ENCODE peak calls at places on chromosome X, in five cellular contexts. K is left lung; H is mesothelial cell of epicardium; O is activated CD8-positive, alpha-beta T cell treated with anti-CD3 and anti-CD28 coated beads for 36 hours; P is brain microvascular endothelial cell. C is an unnamed sample.

GRCh38 chrX:119495734-119496520 is 27.7 kb downstream of the SLC25A5 start:
- DNase-seq in K (no peak), H (no peak), O (no peak), P (no peak), C (no peak)

GRCh38 chrX:112536544-112536943 is 143.2 kb downstream of the LHFPL1 start:
- DNase-seq in K (no peak), H (no peak), O (no peak), P (no peak), C (no peak)

GRCh38 chrX:18855919-18856644 is 127.8 kb downstream of the PHKA2 start:
- DNase-seq in K (no peak), H (no peak), O (no peak), P (peak; percentile 43), C (peak; percentile 76)

GRCh38 chrX:152674135-152674534 is 24.5 kb upstream of the MAGEA3 start:
- DNase-seq in K (no peak), H (no peak), O (no peak), P (no peak), C (no peak)

GRCh38 chrX:30637874-30638793 is 15.1 kb upstream of the GK start:
- DNase-seq in K (no peak), H (no peak), O (no peak), P (no peak), C (no peak)

GRCh38 chrX:2385224-2385623 is 115.6 kb downstream of the DHRSX start:
- DNase-seq in K (no peak), H (no peak), O (no peak), P (peak; percentile 91), C (no peak)

GRCh38 chrX:56066016-56066415 is 166.1 kb upstream of the KLF8 start:
- DNase-seq in K (no peak), H (no peak), O (no peak), P (no peak), C (no peak)

GRCh38 chrX:53050841-53051240 is 2.3 kb downstream of the GPR173 start:
- DNase-seq in K (no peak), H (no peak), O (no peak), P (no peak), C (no peak)

GRCh38 chrX:107552976-107553375 is 75.3 kb upstream of the PRPS1 start:
- DNase-seq in K (no peak), H (no peak), O (no peak), P (no peak), C (no peak)

GRCh38 chrX:40996886-40997530 is 88.2 kb upstream of the USP9X start:
- DNase-seq in K (no peak), H (no peak), O (no peak), P (peak; percentile 48), C (peak; percentile 28)

GRCh38 chrX:13742397-13743176 is 8.0 kb downstream of the OFD1 start:
- DNase-seq in K (no peak), H (no peak), O (peak; percentile 67), P (no peak), C (peak; percentile 63)

GRCh38 chrX:48802089-48802812 is 384 bp downstream of the HDAC6 start:
- DNase-seq in K (peak; percentile 85), H (no peak), O (peak; percentile 85), P (peak; percentile 74), C (peak; percentile 74)

GRCh38 chrX:50751091-50751490 is 62.9 kb downstream of the SHROOM4 start:
- DNase-seq in K (no peak), H (no peak), O (no peak), P (no peak), C (no peak)

GRCh38 chrX:103175944-103176753 is 38.8 kb upstream of the BEX4 start:
- DNase-seq in K (peak; percentile 36), H (no peak), O (peak; percentile 77), P (peak; percentile 58), C (peak; percentile 60)

GRCh38 chrX:36908801-36909403 is 99.3 kb upstream of the FAM47C start:
- DNase-seq in K (no peak), H (no peak), O (no peak), P (no peak), C (peak; percentile 12)

GRCh38 chrX:107206697-107207065 is 270 bp downstream of the DNAAF6 start:
- DNase-seq in K (no peak), H (no peak), O (no peak), P (no peak), C (no peak)

GRCh38 chrX:124239911-124240310 is 92.5 kb upstream of the TEX13D start:
- DNase-seq in K (no peak), H (no peak), O (peak; percentile 73), P (no peak), C (peak; percentile 35)

DNA sequence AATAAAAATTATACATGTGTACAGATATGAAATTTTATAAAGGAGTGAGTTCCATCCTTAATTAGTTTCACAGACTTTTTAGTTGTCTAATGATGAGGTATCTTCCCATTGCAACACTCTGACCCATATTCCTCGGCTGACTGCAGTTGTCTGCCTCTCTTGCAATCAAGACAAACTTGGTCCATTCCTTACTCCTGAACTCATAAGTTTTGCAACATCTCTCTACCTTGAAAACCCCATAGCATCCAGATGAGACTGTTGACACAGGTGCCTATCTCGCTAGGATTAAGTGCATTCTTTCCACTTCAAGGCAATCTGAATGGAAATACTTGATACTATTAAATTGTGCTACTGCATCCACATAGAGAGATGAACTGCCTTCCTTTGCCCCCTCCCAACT is 2.3 kb downstream of the XKRX start:
- DNase-seq in K (no peak), H (no peak), O (no peak), P (no peak), C (no peak)
- TF ChIP-seq CTCF in K (no peak), H (no peak), O (no peak), P (no peak), C (no peak)

GRCh38 chrX:133658244-133658911 is 243.1 kb upstream of the GPC4 start:
- DNase-seq in K (no peak), H (no peak), O (no peak), P (no peak), C (no peak)
- TF ChIP-seq CTCF in K (no peak), H (no peak), O (no peak), P (no peak), C (no peak)

DNA sequence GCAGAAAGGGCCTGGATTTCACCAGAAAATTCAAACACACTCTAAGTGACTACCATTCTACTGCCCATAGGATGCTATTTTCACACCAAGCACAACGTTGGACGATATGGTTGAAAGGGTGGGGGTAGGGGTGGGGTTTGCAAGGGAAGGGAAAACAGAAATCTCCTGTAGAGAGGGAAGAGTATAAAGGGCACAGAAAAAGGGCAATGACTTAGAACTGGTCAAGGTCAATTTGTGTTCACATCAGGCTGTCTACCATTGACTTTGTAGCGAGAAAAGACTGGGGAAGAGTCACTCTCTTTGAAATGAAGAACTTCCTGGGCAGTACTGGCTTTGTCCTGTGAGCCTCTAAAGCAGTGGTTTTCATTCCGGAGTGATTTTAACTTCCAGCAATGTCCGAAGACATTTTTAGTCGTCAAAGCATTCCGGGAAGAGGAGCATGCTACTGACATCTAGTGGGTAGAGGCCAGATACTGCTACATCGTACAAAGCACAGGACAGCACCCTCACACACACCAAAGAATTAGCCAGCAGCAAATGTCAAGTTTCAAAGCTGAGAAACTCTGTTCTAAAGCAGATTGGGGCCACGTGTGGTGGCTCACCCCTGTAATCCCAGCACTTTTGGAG is 48.4 kb upstream of the SLC7A3 start:
- DNase-seq in K (no peak), H (no peak), O (no peak), P (peak; percentile 55), C (no peak)
- TF ChIP-seq CTCF in K (no peak), H (no peak), O (no peak), P (peak; percentile 68), C (peak; percentile 25)

GRCh38 chrX:39653656-39654055 is 444.1 kb downstream of the BCOR start:
- DNase-seq in K (no peak), H (no peak), O (no peak), P (no peak), C (no peak)

GRCh38 chrX:39654183-39654925 is 443.4 kb downstream of the BCOR start:
- DNase-seq in K (no peak), H (no peak), O (no peak), P (no peak), C (no peak)

GRCh38 chrX:39650883-39651282 is 446.9 kb downstream of the BCOR start:
- DNase-seq in K (no peak), H (no peak), O (no peak), P (no peak), C (no peak)

GRCh38 chrX:39654952-39655351 is 442.8 kb downstream of the BCOR start:
- DNase-seq in K (no peak), H (no peak), O (no peak), P (no peak), C (no peak)

DNA sequence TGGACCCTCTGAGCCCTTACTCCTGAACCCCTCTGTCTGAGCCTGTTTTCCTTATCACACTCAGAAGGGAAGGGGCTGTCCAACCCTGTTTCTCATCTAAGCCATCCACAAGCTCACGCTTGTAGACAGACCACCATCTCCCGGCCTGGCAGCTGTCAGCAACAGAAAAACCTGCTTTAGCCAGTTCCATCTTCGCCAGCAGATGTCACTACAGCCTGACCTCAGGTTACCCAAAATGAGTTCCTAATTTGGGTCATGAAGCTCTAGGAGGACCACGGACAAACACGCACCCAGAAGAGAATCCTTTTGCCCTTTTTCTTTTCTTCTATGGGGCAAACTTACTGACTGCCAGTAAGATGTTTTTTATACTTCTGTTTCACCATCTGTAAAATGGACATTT is 445.4 kb downstream of the BCOR start:
- DNase-seq in K (no peak), H (no peak), O (peak; percentile 47), P (no peak), C (peak; percentile 49)
- TF ChIP-seq CTCF in K (no peak), H (no peak), O (no peak), P (peak; percentile 61), C (peak; percentile 45)

DNA sequence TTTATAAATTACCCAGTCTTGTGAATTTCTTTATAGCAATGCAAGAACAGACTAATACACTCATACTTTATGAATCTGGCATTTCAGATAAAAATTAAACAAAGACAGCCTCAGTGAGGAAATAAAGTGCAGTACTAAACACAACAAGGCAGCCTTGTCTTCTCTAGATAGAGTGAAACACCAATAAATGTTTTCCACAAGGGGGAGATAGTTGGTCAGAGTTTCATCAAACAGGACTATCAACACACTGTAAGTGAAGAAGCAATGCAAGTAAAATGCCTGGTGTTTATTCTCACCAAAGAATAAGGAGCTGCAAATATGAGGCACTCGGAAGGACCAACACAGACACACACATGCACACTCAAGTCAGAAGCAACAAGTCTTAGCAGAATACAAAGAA is 62.8 kb downstream of the FAM9B start:
- DNase-seq in K (no peak), H (no peak), O (no peak), P (peak; percentile 41), C (peak; percentile 9)
- TF ChIP-seq CTCF in K (no peak), H (no peak), O (peak; percentile 26), P (no peak), C (peak; percentile 23)

C was measured in GM13977.